ENCODE peak calls at places on chromosomes 1 and 21, in four cellular contexts. T, K, N and F are unnamed samples.

GRCh38 chr21:33444499-33444898 is 35.3 kb downstream of the TMEM50B start:
- DNase-seq in K (no peak), T (no peak), N (no peak), F (no peak)

GRCh38 chr1:221748981-221749380 is 7.1 kb upstream of the DUSP10 start:
- DNase-seq in K (no peak), N (no peak), T (no peak), F (no peak)

GRCh38 chr1:213273546-213273945 is 222.5 kb downstream of the RPS6KC1 start:
- DNase-seq in N (no peak), T (no peak), K (no peak), F (no peak)

GRCh38 chr1:114314098-114314497 is 160.4 kb upstream of the SYT6 start:
- DNase-seq in T (no peak), N (no peak), K (no peak), F (no peak)

GRCh38 chr1:26945728-26946127 is 14.5 kb downstream of the KDF1 start:
- DNase-seq in K (no peak), N (no peak), T (no peak), F (no peak)

GRCh38 chr1:2229921-2230700 is 2.0 kb downstream of the SKI start:
- DNase-seq in K (no peak), T (peak; percentile 85), N (no peak), F (no peak)

GRCh38 chr1:220878223-220879081 is 791 bp upstream of the HLX start:
- DNase-seq in K (no peak), N (no peak), T (no peak), F (no peak)

GRCh38 chr1:81617308-81618027 is 183.3 kb upstream of the ADGRL2 start:
- DNase-seq in K (no peak), N (no peak), T (no peak), F (no peak)

GRCh38 chr21:16492356-16492755 is 762.6 kb downstream of the USP25 start:
- DNase-seq in N (no peak), T (no peak), K (no peak), F (no peak)

GRCh38 chr1:220123889-220124288 is 30.0 kb downstream of the IARS2 start:
- DNase-seq in T (no peak), N (no peak), K (no peak), F (no peak)

GRCh38 chr1:211420845-211421454 is 71.0 kb downstream of the RD3 start:
- DNase-seq in N (no peak), K (no peak), T (no peak), F (no peak)

GRCh38 chr1:178232949-178233348 is 139.0 kb downstream of the RASAL2 start:
- DNase-seq in T (no peak), N (no peak), K (no peak), F (no peak)

GRCh38 chr1:116574581-116575291 is 3.9 kb upstream of the CD58 start:
- DNase-seq in N (peak; percentile 36), T (no peak), K (peak; percentile 36), F (peak; percentile 36)

GRCh38 chr1:108897865-108898720 is 21.3 kb downstream of the GPSM2 start:
- DNase-seq in N (peak; percentile 45), T (no peak), K (no peak), F (no peak)

GRCh38 chr1:234781241-234782056 is 171.5 kb upstream of the IRF2BP2 start:
- DNase-seq in T (no peak), K (no peak), N (no peak), F (no peak)

GRCh38 chr1:244256086-244256485 is 195.6 kb downstream of the ADSS2 start:
- DNase-seq in N (no peak), K (no peak), T (no peak), F (no peak)

GRCh38 chr1:178645157-178645825 is 79.8 kb upstream of the RALGPS2 start:
- DNase-seq in T (no peak), N (no peak), K (no peak), F (no peak)

GRCh38 chr1:223792046-223792445 is 53.7 kb downstream of the TP53BP2 start:
- DNase-seq in N (no peak), K (no peak), T (no peak), F (no peak)

GRCh38 chr1:42328047-42328625 is 6.9 kb downstream of the FOXJ3 start:
- DNase-seq in N (no peak), K (no peak), T (no peak), F (no peak)

GRCh38 chr21:36719614-36720013 is 20.7 kb downstream of the SIM2 start:
- DNase-seq in N (no peak), K (no peak), T (peak; percentile 51), F (no peak)

GRCh38 chr1:168035345-168035744 is 98.5 kb upstream of the MPC2 start:
- DNase-seq in N (no peak), T (no peak), K (no peak), F (no peak)

GRCh38 chr1:244010191-244010590 is 40.9 kb upstream of the ZBTB18 start:
- DNase-seq in N (no peak), K (no peak), T (no peak), F (no peak)

GRCh38 chr1:23801338-23801748 is 789 bp upstream of the GALE start:
- DNase-seq in N (no peak), K (no peak), T (no peak), F (no peak)

GRCh38 chr1:33081554-33082305 is 777 bp downstream of the AZIN2 start:
- DNase-seq in T (no peak), K (no peak), N (no peak), F (no peak)

GRCh38 chr1:236502972-236503639 is 20.7 kb upstream of the LGALS8 start:
- DNase-seq in N (no peak), K (no peak), T (peak; percentile 80), F (no peak)

GRCh38 chr1:2606806-2607680 is 20.5 kb downstream of the PRXL2B start:
- DNase-seq in K (no peak), T (peak; percentile 72), N (no peak), F (no peak)

GRCh38 chr1:151756291-151756690 is 7.0 kb downstream of the MRPL9 start:
- DNase-seq in K (no peak), T (no peak), N (no peak), F (no peak)

GRCh38 chr1:244645414-244645813 is 7.5 kb upstream of the DESI2 start:
- DNase-seq in N (no peak), T (no peak), K (no peak), F (no peak)

GRCh38 chr1:24641646-24642151 is 1.4 kb upstream of the SRRM1 start:
- DNase-seq in K (peak; percentile 7), T (peak; percentile 80), N (peak; percentile 26), F (no peak)

GRCh38 chr1:26787381-26787705 is 407 bp upstream of the PIGV start:
- DNase-seq in N (peak; percentile 88), T (no peak), K (no peak), F (peak; percentile 62)

GRCh38 chr1:111620412-111620971 is 903 bp downstream of the RAP1A start:
- DNase-seq in N (no peak), K (no peak), T (no peak), F (no peak)

GRCh38 chr21:44767834-44768831 is 33.5 kb downstream of the UBE2G2 start:
- DNase-seq in K (no peak), N (no peak), T (no peak), F (no peak)

GRCh38 chr1:3516481-3516869 is 62.0 kb downstream of the ARHGEF16 start:
- DNase-seq in K (no peak), T (no peak), N (no peak), F (no peak)

GRCh38 chr1:217650674-217651073 is 19.5 kb downstream of the SPATA17 start:
- DNase-seq in K (no peak), T (no peak), N (no peak), F (no peak)

GRCh38 chr21:42570362-42570761 is 56.7 kb downstream of the SLC37A1 start:
- DNase-seq in K (no peak), T (peak; percentile 44), N (no peak), F (no peak)

GRCh38 chr1:84758968-84759491 is 68.8 kb upstream of the SSX2IP start:
- DNase-seq in N (no peak), T (no peak), K (no peak), F (no peak)

GRCh38 chr1:180412583-180412982 is 89.8 kb downstream of the ACBD6 start:
- DNase-seq in K (no peak), N (no peak), T (no peak), F (no peak)

GRCh38 chr1:65062339-65062738 is 85.7 kb upstream of the AK4 start:
- DNase-seq in N (no peak), T (no peak), K (no peak), F (no peak)

GRCh38 chr1:203672354-203672753 is 45.7 kb downstream of the ATP2B4 start:
- DNase-seq in N (peak; percentile 40), T (peak; percentile 87), K (no peak), F (no peak)

GRCh38 chr1:4678318-4678717 is 23.9 kb downstream of the AJAP1 start:
- DNase-seq in K (no peak), N (no peak), T (no peak), F (no peak)